ENCODE peak calls at places on chromosome 2, in four cellular contexts. D is pancreas, S is neuronal stem cell, B is head of caudate nucleus. J is an unnamed sample.

GRCh38 chr2:138948070-138948539 is 167.9 kb upstream of the NXPH2 start:
- DNase-seq in D (no peak), S (no peak), B (no peak), J (no peak)

GRCh38 chr2:138898855-138899254 is 118.7 kb upstream of the NXPH2 start:
- DNase-seq in S (no peak), B (no peak), D (no peak), J (no peak)

GRCh38 chr2:10303634-10304378 is 1.1 kb downstream of the HPCAL1 start:
- DNase-seq in B (peak), S (peak), D (peak), J (peak)

GRCh38 chr2:111028720-111029119 is 92.0 kb upstream of the BCL2L11 start:
- DNase-seq in B (no peak), S (no peak), D (no peak), J (no peak)

GRCh38 chr2:128347701-128348504 is 29.2 kb upstream of the HS6ST1 start:
- DNase-seq in S (no peak), D (peak), B (peak), J (no peak)

GRCh38 chr2:190467575-190468083 is 59.5 kb downstream of the MFSD6 start:
- DNase-seq in S (peak), B (no peak), D (no peak), J (no peak)

GRCh38 chr2:173572848-173573247 is 218.2 kb downstream of the CDCA7 start:
- DNase-seq in D (no peak), B (no peak), S (no peak), J (no peak)

GRCh38 chr2:63628543-63628942 is 39.8 kb downstream of the MDH1 start:
- DNase-seq in B (no peak), D (no peak), S (no peak), J (no peak)

GRCh38 chr2:98013407-98014042 is 17.8 kb upstream of the TMEM131 start:
- DNase-seq in D (no peak), S (no peak), B (no peak), J (no peak)

GRCh38 chr2:231456295-231457004 is 7.8 kb downstream of the NCL start:
- DNase-seq in D (no peak), B (no peak), S (no peak), J (no peak)

GRCh38 chr2:216862628-216863027 is 2.8 kb upstream of the TNP1 start:
- DNase-seq in D (no peak), S (no peak), B (no peak), J (no peak)

GRCh38 chr2:200363279-200363678 is 56.8 kb downstream of the SPATS2L start:
- DNase-seq in S (no peak), D (no peak), B (no peak), J (no peak)